ENCODE peak calls at places on chromosomes 13 and 19, in four cellular contexts. A is sigmoid colon, N is uterus, M is prostate gland. Q is an unnamed sample.

GRCh38 chr13:96544965-96545364 is 449.3 kb downstream of the OXGR1 start:
- DNase-seq in A (no peak), N (no peak), M (no peak), Q (no peak)

GRCh38 chr19:41325947-41326706 is 16.2 kb downstream of the CCDC97 start:
- DNase-seq in A (no peak), N (no peak), M (no peak), Q (no peak)

GRCh38 chr19:35090160-35090794 is 25.3 kb upstream of the FXYD3 start:
- DNase-seq in A (no peak), N (peak), M (peak), Q (peak)

GRCh38 chr13:25180795-25181537 is 8.9 kb upstream of the AMER2 start:
- DNase-seq in A (no peak), N (no peak), M (no peak), Q (no peak)

GRCh38 chr13:93535256-93535655 is 308.6 kb downstream of the GPC6 start:
- DNase-seq in A (no peak), N (no peak), M (no peak), Q (no peak)

GRCh38 chr13:37617162-37617561 is 18.6 kb upstream of the POSTN start:
- DNase-seq in A (no peak), N (no peak), M (no peak), Q (no peak)

GRCh38 chr13:109000207-109000606 is 370.8 kb downstream of the MYO16 start:
- DNase-seq in A (no peak), N (no peak), M (no peak), Q (no peak)

GRCh38 chr13:32852568-32852967 is 163.7 kb upstream of the KL start:
- DNase-seq in A (no peak), N (no peak), M (no peak), Q (no peak)

GRCh38 chr13:25352230-25352629 is 19.5 kb upstream of the ATP8A2 start:
- DNase-seq in A (no peak), N (no peak), M (no peak), Q (no peak)

GRCh38 chr19:1070931-1071791 is 4.2 kb downstream of the ARHGAP45 start:
- DNase-seq in A (no peak), N (no peak), M (no peak), Q (no peak)

GRCh38 chr13:40072663-40073120 is 417.2 kb downstream of the COG6 start:
- DNase-seq in A (no peak), N (no peak), M (no peak), Q (no peak)

GRCh38 chr19:39070888-39071287 is 13.3 kb upstream of the ACP7 start:
- DNase-seq in A (no peak), N (no peak), M (no peak), Q (no peak)

GRCh38 chr13:51840141-51840540 is 4.8 kb downstream of the TMEM272 start:
- DNase-seq in A (no peak), N (no peak), M (no peak), Q (no peak)

GRCh38 chr19:12085074-12085818 is 20.7 kb downstream of the ZNF844 start:
- DNase-seq in A (no peak), N (no peak), M (no peak), Q (no peak)

GRCh38 chr13:80166352-80166751 is 174.6 kb downstream of the SPRY2 start:
- DNase-seq in A (no peak), N (no peak), M (no peak), Q (no peak)

GRCh38 chr13:67506407-67506806 is 276.3 kb upstream of the PCDH9 start:
- DNase-seq in A (no peak), N (no peak), M (no peak), Q (no peak)

GRCh38 chr13:60162096-60162495 is 1.6 kb downstream of the DIAPH3 start:
- DNase-seq in A (no peak), N (no peak), M (no peak), Q (no peak)

GRCh38 chr13:27309967-27310598 is 39.5 kb downstream of the RASL11A start:
- DNase-seq in A (no peak), N (no peak), M (no peak), Q (no peak)

GRCh38 chr19:19900124-19900523 is 622 bp upstream of the ZNF93 start:
- DNase-seq in A (no peak), N (no peak), M (no peak), Q (no peak)

GRCh38 chr19:4967738-4968461 is 1.0 kb upstream of the KDM4B start:
- DNase-seq in A (no peak), N (no peak), M (no peak), Q (no peak)

GRCh38 chr19:31350033-31350692 is 927 bp upstream of the TSHZ3 start:
- DNase-seq in A (peak), N (peak), M (no peak), Q (no peak)

GRCh38 chr13:113495494-113496251 is 5.2 kb upstream of the DCUN1D2 start:
- DNase-seq in A (no peak), N (no peak), M (no peak), Q (no peak)

GRCh38 chr19:11410682-11411081 is 8.4 kb downstream of the RGL3 start:
- DNase-seq in A (no peak), N (no peak), M (no peak), Q (no peak)

GRCh38 chr13:44174769-44175425 is 198.7 kb upstream of the SERP2 start:
- DNase-seq in A (no peak), N (no peak), M (no peak), Q (no peak)

GRCh38 chr13:60090579-60090978 is 73.1 kb downstream of the DIAPH3 start:
- DNase-seq in A (no peak), N (no peak), M (no peak), Q (no peak)

GRCh38 chr19:55487884-55488687 is at the start of gene SSC5D:
- DNase-seq in A (peak), N (peak), M (no peak), Q (no peak)

GRCh38 chr19:47228168-47228936 is 2.6 kb downstream of the BBC3 start:
- DNase-seq in A (peak), N (peak), M (no peak), Q (peak)

DNA sequence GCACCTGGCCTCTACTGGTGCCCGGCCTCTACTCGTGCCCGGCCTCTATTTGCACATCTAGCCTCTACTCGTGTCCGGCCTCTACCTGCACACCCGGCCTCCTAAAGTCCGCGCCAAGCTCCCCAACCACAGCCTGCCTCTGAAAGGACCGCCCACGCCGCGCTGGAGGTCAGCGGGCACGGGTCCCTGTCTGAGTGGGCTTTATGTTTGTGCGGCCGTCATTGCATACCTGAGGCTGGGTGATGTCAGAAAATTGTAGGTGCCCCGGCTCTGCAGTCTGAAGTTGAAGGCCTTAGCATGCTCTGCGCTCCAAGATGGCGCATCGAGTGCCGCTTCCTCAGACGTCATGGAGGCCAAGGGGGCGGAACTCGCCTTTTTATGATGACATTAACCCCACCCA is 1.1 kb downstream of the ZNF135 start:
- DNase-seq in A (no peak), N (no peak), M (no peak), Q (no peak)
- H3K4me3 ChIP-seq in A (peak), N (peak), M (no peak), Q (no peak)

DNA sequence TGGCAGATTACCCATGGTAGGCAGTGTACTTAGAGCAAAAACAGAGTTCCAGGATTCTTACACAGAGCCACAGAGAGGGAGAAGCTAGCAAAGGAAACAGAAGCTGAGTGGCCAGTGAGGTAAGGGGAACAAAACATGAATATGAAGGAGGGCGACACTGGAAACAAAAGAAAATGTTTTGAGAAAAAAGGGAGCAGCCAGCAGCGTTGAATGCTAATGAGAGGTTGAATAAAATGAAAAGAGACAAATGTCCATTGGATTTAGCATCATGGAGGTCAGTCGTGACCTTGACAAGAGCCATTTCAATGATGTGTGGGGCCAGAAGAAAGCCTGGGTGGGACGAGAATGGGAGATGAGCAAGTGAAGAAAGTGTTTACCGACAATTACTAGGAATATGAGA is 198.4 kb downstream of the POU4F1 start:
- DNase-seq in A (no peak), N (no peak), M (no peak), Q (no peak)
- H3K27ac ChIP-seq in A (no peak), N (no peak), M (no peak), Q (no peak)

DNA sequence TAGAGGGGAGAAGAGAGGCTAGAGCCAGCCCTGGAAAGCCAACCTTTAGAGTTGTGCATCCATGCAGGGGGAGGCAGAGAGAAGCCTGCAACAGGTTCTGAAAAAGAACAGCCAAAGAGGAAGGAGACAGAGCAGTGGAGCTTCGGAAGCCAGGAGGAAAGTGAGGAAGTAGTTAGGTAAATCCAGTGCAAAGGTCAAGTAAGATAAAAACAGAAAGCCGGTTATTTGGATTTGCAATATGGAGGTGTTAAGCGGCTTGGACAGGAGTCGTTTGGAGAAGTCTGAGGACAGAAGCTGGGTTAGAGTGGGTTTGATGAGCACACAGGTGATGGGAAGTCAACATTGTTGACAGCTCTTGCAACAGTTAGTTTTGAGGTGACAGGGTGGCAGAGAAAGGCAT is 53.5 kb upstream of the FLT1 start:
- DNase-seq in A (no peak), N (no peak), M (no peak), Q (no peak)
- TF ChIP-seq POLR2A in A (no peak), N (no peak), M (no peak), Q (no peak)

DNA sequence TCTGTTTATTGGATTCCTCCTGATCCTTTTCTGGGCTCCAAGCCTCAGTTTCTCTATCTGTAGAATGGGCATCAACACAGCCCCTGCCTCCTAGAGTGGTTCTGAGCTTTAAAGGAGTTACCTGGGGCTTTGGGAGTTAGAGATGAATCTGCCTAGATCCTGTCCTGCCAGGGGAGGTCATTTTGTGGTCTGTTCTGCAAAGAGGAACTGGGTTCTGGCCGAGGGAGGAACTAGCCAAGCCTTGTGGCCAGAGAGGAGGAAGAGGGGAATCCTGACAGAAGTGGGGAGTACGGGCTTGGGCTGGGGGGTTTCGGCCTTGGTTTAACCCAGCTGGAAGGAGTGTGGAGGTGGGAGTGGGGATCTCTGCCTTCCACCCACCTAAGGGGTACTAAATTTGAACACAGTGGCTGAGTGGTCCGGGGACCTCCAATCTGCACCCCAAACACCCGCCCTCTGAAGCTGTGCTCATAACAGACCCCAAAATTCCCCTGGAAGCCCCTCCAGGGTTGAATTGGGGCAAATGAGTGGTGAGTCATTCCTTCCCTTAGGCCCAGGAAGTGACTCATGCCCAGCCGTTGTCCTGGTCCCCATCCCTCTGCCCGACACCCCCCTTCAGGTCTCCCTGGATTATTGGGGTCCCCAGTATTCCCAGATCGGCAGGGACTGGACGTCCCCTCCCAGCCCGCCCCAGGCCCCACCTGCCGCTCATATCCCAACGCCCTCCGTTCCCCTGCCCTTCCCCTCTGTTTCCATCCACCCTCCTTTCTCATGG is 2.8 kb downstream of the ADGRE5 start:
- DNase-seq in A (peak), N (peak), M (no peak), Q (no peak)
- H3K4me3 ChIP-seq in A (peak), N (peak), M (no peak), Q (no peak)

GRCh38 chr13:31824705-31825512 is 85.6 kb downstream of the RXFP2 start:
- DNase-seq in A (no peak), N (no peak), M (no peak), Q (no peak)
- H3K27ac ChIP-seq in A (no peak), N (no peak), M (no peak), Q (no peak)

GRCh38 chr19:53537523-53538377 is at the start of gene ZNF331:
- DNase-seq in A (peak), N (peak), M (peak), Q (peak)
- TF ChIP-seq POLR2A in A (peak), N (peak), M (peak), Q (peak)

GRCh38 chr19:45878043-45878794 is 7.7 kb downstream of the IRF2BP1 start:
- DNase-seq in A (no peak), N (no peak), M (peak), Q (no peak)

GRCh38 chr19:45874620-45874966 is 10.5 kb downstream of the FOXA3 start:
- DNase-seq in A (no peak), N (no peak), M (no peak), Q (no peak)

GRCh38 chr19:45876161-45876410 is 9.9 kb downstream of the IRF2BP1 start:
- DNase-seq in A (no peak), N (no peak), M (no peak), Q (no peak)

GRCh38 chr19:45879055-45879454 is 6.9 kb downstream of the IRF2BP1 start:
- DNase-seq in A (no peak), N (no peak), M (no peak), Q (no peak)

DNA sequence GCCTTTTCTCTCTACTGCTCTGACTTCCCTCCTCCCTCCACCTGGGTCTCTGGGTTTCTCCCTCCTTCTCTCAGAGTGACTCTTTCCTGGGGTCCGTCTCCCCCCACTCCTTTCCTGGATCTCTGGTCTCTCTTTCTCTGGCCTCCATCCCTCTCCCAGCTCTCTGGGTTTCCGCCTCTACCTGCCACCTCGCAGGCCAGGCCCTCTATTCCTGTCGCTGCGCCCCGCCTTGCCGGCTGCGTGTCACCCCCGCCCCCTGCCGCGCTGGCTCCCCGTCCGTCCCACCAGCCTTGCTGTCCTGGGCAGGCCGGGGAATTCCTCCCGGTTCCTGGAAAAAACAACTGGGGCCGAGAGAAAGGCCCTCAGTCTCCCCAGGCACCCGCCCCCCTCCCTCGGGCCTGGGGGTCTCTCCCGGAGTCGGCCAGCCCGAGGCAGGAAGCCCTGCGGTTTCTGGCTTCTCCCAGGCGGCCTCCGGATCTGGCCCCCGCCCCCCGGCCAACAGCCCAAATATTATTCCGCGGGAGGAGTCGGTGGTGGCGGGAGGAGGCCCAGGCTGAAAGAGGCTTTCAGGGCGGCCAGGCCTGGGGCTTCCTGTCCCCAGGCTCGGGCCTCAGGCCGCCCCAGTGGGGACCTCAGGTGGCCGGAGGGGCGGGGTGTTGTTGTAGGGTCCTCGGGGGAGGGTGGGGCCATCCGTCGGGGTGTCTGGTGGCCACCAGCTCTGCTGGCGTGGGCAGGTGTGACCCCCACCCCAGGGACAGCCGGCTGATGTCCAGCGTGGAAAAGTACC is 9.3 kb downstream of the IRF2BP1 start:
- DNase-seq in A (peak), N (no peak), M (peak), Q (peak)
- H3K4me3 ChIP-seq in A (peak), N (no peak), M (no peak), Q (no peak)

Q was measured in tibial nerve.